ENCODE peak calls at places on chromosome 1, in eight cellular contexts. F is testis; Q is amygdala; Z is stimulated activated CD8-positive, alpha-beta memory T cell treated with anti-CD3 and anti-CD28 coated beads, Interleukin-2, amount 100 ng/mL, for 48 hours; A is sciatic nerve; N is NCI-H524; U is GM04504; H is NCI-H1105. W is an unnamed sample.

GRCh38 chr1:184461321-184461720 is 74.5 kb downstream of the C1orf21 start:
- DNase-seq in F (no peak), Q (no peak), Z (no peak), A (no peak), N (no peak), U (no peak), H (no peak), W (no peak)

GRCh38 chr1:25641931-25642611 is 25.5 kb downstream of the MAN1C1 start:
- DNase-seq in F (no peak), Q (no peak), Z (no peak), A (no peak), N (no peak), U (peak; percentile 50), H (no peak), W (no peak)

GRCh38 chr1:30748098-30748698 is 9.4 kb downstream of the LAPTM5 start:
- DNase-seq in F (no peak), Q (peak; percentile 34), Z (no peak), A (no peak), N (peak; percentile 79), U (no peak), H (peak; percentile 83), W (no peak)

GRCh38 chr1:203306970-203307541 is 1.7 kb downstream of the BTG2 start:
- DNase-seq in F (no peak), Q (peak; percentile 41), Z (no peak), A (peak; percentile 73), N (no peak), U (no peak), H (no peak), W (no peak)

GRCh38 chr1:209048961-209049669 is 534.4 kb upstream of the CAMK1G start:
- DNase-seq in F (no peak), Q (no peak), Z (no peak), A (no peak), N (no peak), U (no peak), H (no peak), W (peak; percentile 12)

GRCh38 chr1:44616991-44617702 is 57.1 kb downstream of the TMEM53 start:
- DNase-seq in F (no peak), Q (no peak), Z (no peak), A (no peak), N (no peak), U (no peak), H (no peak), W (peak; percentile 42)

GRCh38 chr1:109761227-109762038 is 2.3 kb downstream of the EPS8L3 start:
- DNase-seq in F (peak; percentile 24), Q (no peak), Z (no peak), A (peak; percentile 47), N (no peak), U (no peak), H (no peak), W (no peak)

GRCh38 chr1:153745417-153745816 is 17.6 kb downstream of the INTS3 start:
- DNase-seq in F (no peak), Q (no peak), Z (no peak), A (no peak), N (no peak), U (no peak), H (no peak), W (no peak)

GRCh38 chr1:29230204-29230552 is 556 bp downstream of the MECR start:
- DNase-seq in F (no peak), Q (no peak), Z (no peak), A (no peak), N (no peak), U (no peak), H (no peak), W (no peak)

GRCh38 chr1:7808253-7808844 is 24.3 kb downstream of the PER3 start:
- DNase-seq in F (no peak), Q (no peak), Z (no peak), A (no peak), N (peak; percentile 39), U (no peak), H (peak; percentile 4), W (no peak)

GRCh38 chr1:26053718-26054572 is 8.0 kb upstream of the SLC30A2 start:
- DNase-seq in F (no peak), Q (no peak), Z (no peak), A (no peak), N (no peak), U (no peak), H (no peak), W (no peak)

GRCh38 chr1:155005076-155005971 is 2.7 kb downstream of the ZBTB7B start:
- DNase-seq in F (peak; percentile 45), Q (peak; percentile 68), Z (no peak), A (no peak), N (no peak), U (no peak), H (no peak), W (peak; percentile 99)

GRCh38 chr1:55718758-55719671 is 503.9 kb upstream of the USP24 start:
- DNase-seq in F (peak; percentile 82), Q (no peak), Z (no peak), A (no peak), N (no peak), U (peak; percentile 100), H (no peak), W (peak; percentile 95)

GRCh38 chr1:200372095-200372884 is 37.5 kb downstream of the ZNF281 start:
- DNase-seq in F (no peak), Q (no peak), Z (no peak), A (no peak), N (no peak), U (peak; percentile 37), H (no peak), W (peak; percentile 72)

GRCh38 chr1:168261390-168261789 is 19.3 kb upstream of the TBX19 start:
- DNase-seq in F (no peak), Q (no peak), Z (no peak), A (no peak), N (no peak), U (peak; percentile 43), H (no peak), W (no peak)

GRCh38 chr1:203450016-203450415 is 25.6 kb upstream of the PRELP start:
- DNase-seq in F (no peak), Q (no peak), Z (no peak), A (peak; percentile 2), N (no peak), U (no peak), H (no peak), W (no peak)

GRCh38 chr1:6848816-6849215 is 63.6 kb downstream of the CAMTA1 start:
- DNase-seq in F (no peak), Q (no peak), Z (no peak), A (no peak), N (no peak), U (no peak), H (no peak), W (no peak)

GRCh38 chr1:6866825-6867224 is 81.6 kb downstream of the CAMTA1 start:
- DNase-seq in F (no peak), Q (no peak), Z (no peak), A (no peak), N (no peak), U (no peak), H (no peak), W (no peak)

GRCh38 chr1:15096293-15096692 is 57.3 kb upstream of the TMEM51 start:
- DNase-seq in F (no peak), Q (no peak), Z (no peak), A (no peak), N (no peak), U (no peak), H (no peak), W (no peak)

GRCh38 chr1:160607051-160608032 is 28.0 kb upstream of the CD84 start:
- DNase-seq in F (peak; percentile 70), Q (no peak), Z (no peak), A (no peak), N (peak; percentile 50), U (peak; percentile 37), H (peak; percentile 36), W (peak; percentile 38)

GRCh38 chr1:55070765-55071164 is 31.4 kb downstream of the PCSK9 start:
- DNase-seq in F (no peak), Q (no peak), Z (no peak), A (no peak), N (peak; percentile 81), U (no peak), H (no peak), W (no peak)

W was measured in MG63.